ENCODE peak calls at places on chromosomes 12 and 14, in five cellular contexts. One of them, this sample, is unnamed.

GRCh38 chr12:13362260-13362841 is 165.8 kb downstream of the EMP1 start:
- DNase-seq in kidney epithelial cell: peak; percentile 23
- DNase-seq in choroid plexus epithelial cell: peak; percentile 67
- DNase-seq in H7: peak; percentile 68
- DNase-seq in glutamatergic neuron: peak; percentile 79
- DNase-seq in this sample: no peak

GRCh38 chr12:124456652-124457152 is 110.7 kb downstream of the NCOR2 start:
- DNase-seq in kidney epithelial cell: no peak
- DNase-seq in choroid plexus epithelial cell: no peak
- DNase-seq in H7: no peak
- DNase-seq in glutamatergic neuron: no peak
- DNase-seq in this sample: peak; percentile 59

GRCh38 chr12:130818381-130819247 is 20.4 kb downstream of the STX2 start:
- DNase-seq in kidney epithelial cell: no peak
- DNase-seq in choroid plexus epithelial cell: peak; percentile 25
- DNase-seq in glutamatergic neuron: peak; percentile 91
- DNase-seq in H7: peak; percentile 99
- DNase-seq in this sample: peak; percentile 69

GRCh38 chr12:76023069-76023690 is 8.4 kb downstream of the PHLDA1 start:
- DNase-seq in kidney epithelial cell: no peak
- DNase-seq in H7: no peak
- DNase-seq in glutamatergic neuron: no peak
- DNase-seq in choroid plexus epithelial cell: no peak
- DNase-seq in this sample: no peak

GRCh38 chr12:51364026-51364425 is 17.5 kb upstream of the CELA1 start:
- DNase-seq in H7: no peak
- DNase-seq in glutamatergic neuron: no peak
- DNase-seq in kidney epithelial cell: no peak
- DNase-seq in choroid plexus epithelial cell: no peak
- DNase-seq in this sample: no peak

GRCh38 chr14:22570132-22570949 is 18.7 kb downstream of the DAD1 start:
- DNase-seq in choroid plexus epithelial cell: peak; percentile 91
- DNase-seq in H7: peak; percentile 88
- DNase-seq in kidney epithelial cell: no peak
- DNase-seq in glutamatergic neuron: peak; percentile 58
- DNase-seq in this sample: peak; percentile 96

GRCh38 chr12:75766263-75767160 is 255.1 kb upstream of the KRR1 start:
- DNase-seq in choroid plexus epithelial cell: peak; percentile 55
- DNase-seq in kidney epithelial cell: peak; percentile 88
- DNase-seq in H7: no peak
- DNase-seq in glutamatergic neuron: no peak
- DNase-seq in this sample: no peak

GRCh38 chr12:16056910-16057309 is 145.8 kb downstream of the DERA start:
- DNase-seq in choroid plexus epithelial cell: no peak
- DNase-seq in glutamatergic neuron: no peak
- DNase-seq in H7: no peak
- DNase-seq in kidney epithelial cell: no peak
- DNase-seq in this sample: no peak

GRCh38 chr12:25694072-25694471 is 141.0 kb upstream of the LMNTD1 start:
- DNase-seq in glutamatergic neuron: no peak
- DNase-seq in choroid plexus epithelial cell: peak; percentile 75
- DNase-seq in H7: no peak
- DNase-seq in kidney epithelial cell: no peak
- DNase-seq in this sample: no peak

GRCh38 chr14:22974530-22975313 is 7.6 kb downstream of the AJUBA start:
- DNase-seq in glutamatergic neuron: no peak
- DNase-seq in H7: no peak
- DNase-seq in kidney epithelial cell: no peak
- DNase-seq in choroid plexus epithelial cell: no peak
- DNase-seq in this sample: no peak